ENCODE peak calls at places on chromosome 13, in seven cellular contexts. W is pancreas, J is transverse colon, E is right lobe of liver, P is A549, B is cardiac muscle cell, O is MM.1S. Z is an unnamed sample.

GRCh38 chr13:94233401-94233800 is 246.1 kb downstream of the DCT start:
- DNase-seq in W (no peak), J (no peak), E (no peak), P (peak), B (peak), O (no peak), Z (no peak)

GRCh38 chr13:85582890-85583289 is 216.3 kb downstream of the SLITRK6 start:
- DNase-seq in W (no peak), J (no peak), E (no peak), P (no peak), B (no peak), O (no peak), Z (no peak)

GRCh38 chr13:51152713-51153112 is 41.6 kb upstream of the C13orf42 start:
- DNase-seq in W (no peak), J (no peak), E (no peak), P (no peak), B (no peak), O (no peak), Z (no peak)

GRCh38 chr13:101152184-101152583 is 264.1 kb downstream of the NALCN start:
- DNase-seq in W (no peak), J (no peak), E (no peak), P (no peak), B (no peak), O (no peak), Z (no peak)

GRCh38 chr13:43200736-43201135 is 177.3 kb downstream of the DNAJC15 start:
- DNase-seq in W (no peak), J (no peak), E (no peak), P (no peak), B (no peak), O (no peak), Z (no peak)

GRCh38 chr13:31909889-31910551 is 121.6 kb upstream of the FRY start:
- DNase-seq in W (peak), J (peak), E (no peak), P (peak), B (peak), O (peak), Z (no peak)

GRCh38 chr13:25902946-25903345 is 148.9 kb downstream of the SHISA2 start:
- DNase-seq in W (no peak), J (no peak), E (no peak), P (no peak), B (no peak), O (peak), Z (no peak)

GRCh38 chr13:61162636-61163035 is 253.0 kb downstream of the PCDH20 start:
- DNase-seq in W (no peak), J (no peak), E (no peak), P (no peak), B (no peak), O (no peak), Z (no peak)

GRCh38 chr13:49098198-49098597 is 121.9 kb upstream of the MLNR start:
- DNase-seq in W (peak), J (no peak), E (no peak), P (peak), B (peak), O (peak), Z (no peak)

GRCh38 chr13:51647067-51647466 is 62.8 kb downstream of the WDFY2 start:
- DNase-seq in W (no peak), J (no peak), E (no peak), P (no peak), B (no peak), O (no peak), Z (no peak)

GRCh38 chr13:23687614-23688013 is 117.4 kb downstream of the TNFRSF19 start:
- DNase-seq in W (no peak), J (no peak), E (no peak), P (no peak), B (no peak), O (no peak), Z (no peak)

DNA sequence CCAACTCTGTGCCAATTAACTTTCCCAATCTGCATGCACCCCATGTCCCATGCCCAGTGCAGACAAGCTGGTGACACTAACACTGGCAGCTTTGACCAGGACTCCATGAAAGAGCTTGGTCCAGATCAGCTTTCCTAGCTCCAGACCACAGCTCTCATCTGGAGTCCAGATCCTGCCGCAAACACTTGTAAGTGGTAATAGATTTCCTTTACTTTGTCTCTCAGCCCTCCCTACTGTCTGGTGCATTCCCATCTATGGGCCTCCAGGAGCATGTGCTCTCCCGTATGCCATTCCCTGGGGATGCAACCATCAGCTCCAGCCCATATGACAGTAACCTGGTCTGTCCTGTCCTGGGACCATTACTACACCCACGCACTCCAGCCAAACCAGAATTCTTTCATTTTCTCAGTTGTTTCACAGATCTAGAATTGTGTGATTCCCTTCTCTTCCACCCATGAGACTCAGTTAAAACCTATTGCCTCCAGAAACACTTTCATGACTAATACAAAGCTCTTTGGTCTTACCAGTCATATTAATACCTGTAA is 4.9 kb upstream of the STARD13 start:
- DNase-seq in W (no peak), J (no peak), E (no peak), P (no peak), B (no peak), O (no peak), Z (no peak)
- H3K27ac ChIP-seq in W (no peak), J (no peak), E (no peak), P (no peak), B (no peak), O (no peak), Z (no peak)

DNA sequence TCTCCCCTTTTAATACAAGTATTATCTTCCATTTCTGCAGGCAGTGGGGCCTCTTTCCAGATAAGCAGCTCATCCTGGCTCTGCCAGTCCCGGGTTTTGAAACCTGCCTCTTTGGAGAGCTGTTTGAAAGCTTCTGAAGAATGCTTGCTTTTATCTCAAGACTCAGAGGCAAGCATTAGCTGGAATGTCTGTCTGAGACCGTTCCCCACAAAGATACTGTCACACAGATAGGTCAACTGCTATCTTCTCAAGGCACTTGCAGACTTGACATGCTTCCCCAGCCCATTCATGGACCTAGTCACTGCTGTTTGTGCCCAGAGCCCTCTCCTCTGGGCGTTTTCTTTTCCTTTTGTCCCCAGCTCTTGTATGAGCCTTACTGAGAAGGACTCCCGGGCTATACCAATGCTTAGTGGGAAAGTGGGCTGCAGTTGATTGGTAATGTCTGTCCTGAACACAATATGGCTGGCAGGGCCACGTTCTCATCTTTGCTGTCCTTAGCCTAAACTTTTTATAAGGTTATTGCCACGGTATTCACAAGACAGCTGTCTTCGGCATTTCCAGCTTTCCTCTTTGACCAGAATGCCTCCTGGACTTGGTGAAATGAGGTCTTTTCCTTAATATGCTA is 13.4 kb downstream of the SERP2 start:
- DNase-seq in W (no peak), J (no peak), E (no peak), P (no peak), B (peak), O (no peak), Z (no peak)
- H3K27ac ChIP-seq in W (no peak), J (no peak), E (no peak), P (no peak), B (peak), O (no peak), Z (no peak)

DNA sequence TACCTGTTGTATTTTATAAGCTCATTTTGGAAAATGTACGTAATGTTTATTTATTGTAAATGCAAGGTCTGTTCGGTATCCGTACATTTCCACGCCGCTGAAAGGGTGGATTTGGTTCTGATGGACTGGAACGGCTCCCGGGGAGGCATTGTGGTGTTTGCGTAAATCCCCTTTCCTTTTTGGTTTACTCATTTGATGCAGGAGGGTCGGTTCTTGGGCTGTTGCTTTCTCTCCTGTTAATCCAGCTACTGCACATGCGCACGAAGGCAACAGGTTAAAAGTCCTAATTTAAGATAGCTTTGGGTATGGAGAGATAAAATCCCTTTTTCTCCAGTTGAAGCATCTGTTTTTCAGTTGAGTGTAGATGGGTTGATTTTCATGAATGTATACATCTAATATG is 224.4 kb downstream of the TM9SF2 start:
- DNase-seq in W (no peak), J (no peak), E (no peak), P (no peak), B (no peak), O (no peak), Z (no peak)
- H3K27ac ChIP-seq in W (no peak), J (no peak), E (no peak), P (no peak), B (no peak), O (no peak), Z (no peak)

GRCh38 chr13:33797622-33798021 is 20.3 kb upstream of the RFC3 start:
- DNase-seq in W (no peak), J (no peak), E (no peak), P (no peak), B (peak), O (peak), Z (no peak)
- H3K27ac ChIP-seq in W (peak), J (peak), E (no peak), P (no peak), B (no peak), O (no peak), Z (no peak)

GRCh38 chr13:89380101-89380500 is 1708.9 kb downstream of the SLITRK5 start:
- DNase-seq in W (peak), J (peak), E (no peak), P (peak), B (no peak), O (peak), Z (no peak)

GRCh38 chr13:89372193-89372592 is 1701.0 kb downstream of the SLITRK5 start:
- DNase-seq in W (no peak), J (no peak), E (no peak), P (no peak), B (no peak), O (peak), Z (no peak)

GRCh38 chr13:89375839-89376238 is 1704.7 kb downstream of the SLITRK5 start:
- DNase-seq in W (no peak), J (no peak), E (no peak), P (no peak), B (peak), O (no peak), Z (no peak)
- H3K27ac ChIP-seq in W (no peak), J (no peak), E (no peak), P (no peak), B (no peak), O (no peak), Z (no peak)

GRCh38 chr13:27574661-27575060 is 45.7 kb downstream of the LNX2 start:
- DNase-seq in W (no peak), J (no peak), E (no peak), P (no peak), B (no peak), O (no peak), Z (no peak)
- H3K27ac ChIP-seq in W (no peak), J (no peak), E (no peak), P (no peak), B (no peak), O (no peak), Z (no peak)

GRCh38 chr13:113998781-113999617 is 25.1 kb upstream of the C13orf46 start:
- DNase-seq in W (no peak), J (no peak), E (peak), P (no peak), B (no peak), O (no peak), Z (no peak)
- H3K27ac ChIP-seq in W (no peak), J (peak), E (no peak), P (no peak), B (no peak), O (no peak), Z (no peak)

GRCh38 chr13:35957174-35957867 is 173.9 kb downstream of the DCLK1 start:
- DNase-seq in W (no peak), J (no peak), E (no peak), P (no peak), B (no peak), O (no peak), Z (no peak)
- H3K27ac ChIP-seq in W (no peak), J (no peak), E (no peak), P (no peak), B (no peak), O (no peak), Z (no peak)

Z was measured in caudate nucleus.